ENCODE peak calls at places on chromosomes 13 and 19, in eight cellular contexts. U is heart right ventricle, H is ascending aorta, V is aorta, Z is A549, R is pancreas, O is kidney, E is lung. N is an unnamed sample.

GRCh38 chr13:38602261-38602660 is 84.6 kb upstream of the FREM2 start:
- DNase-seq in U (no peak), H (no peak), V (no peak), Z (no peak), R (no peak), O (no peak), E (no peak), N (no peak)

GRCh38 chr13:40252241-40252640 is 414.2 kb downstream of the FOXO1 start:
- DNase-seq in U (no peak), H (no peak), V (no peak), Z (no peak), R (no peak), O (no peak), E (no peak), N (no peak)

GRCh38 chr19:43751466-43752220 is 3.1 kb downstream of the SMG9 start:
- DNase-seq in U (no peak), H (no peak), V (no peak), Z (no peak), R (no peak), O (no peak), E (no peak), N (no peak)

GRCh38 chr19:44570984-44571684 is 41.7 kb upstream of the CEACAM20 start:
- DNase-seq in U (no peak), H (no peak), V (no peak), Z (peak; percentile 86), R (peak; percentile 56), O (no peak), E (peak; percentile 71), N (peak; percentile 75)

GRCh38 chr13:35826626-35827254 is 304.4 kb downstream of the DCLK1 start:
- DNase-seq in U (no peak), H (no peak), V (no peak), Z (peak; percentile 11), R (no peak), O (no peak), E (no peak), N (no peak)

GRCh38 chr13:43846496-43846895 is 33.0 kb downstream of the CCDC122 start:
- DNase-seq in U (no peak), H (no peak), V (no peak), Z (no peak), R (no peak), O (no peak), E (no peak), N (no peak)

GRCh38 chr13:112844411-112844810 is 124.6 kb upstream of the MCF2L start:
- DNase-seq in U (no peak), H (no peak), V (peak; percentile 69), Z (no peak), R (no peak), O (no peak), E (no peak), N (no peak)

GRCh38 chr13:51726446-51727185 is 77.3 kb downstream of the DHRS12 start:
- DNase-seq in U (no peak), H (no peak), V (no peak), Z (no peak), R (no peak), O (no peak), E (no peak), N (no peak)

GRCh38 chr19:7624810-7625209 is 4.5 kb downstream of the XAB2 start:
- DNase-seq in U (no peak), H (no peak), V (no peak), Z (no peak), R (no peak), O (no peak), E (no peak), N (no peak)

GRCh38 chr19:6249296-6249695 is 30.5 kb downstream of the MLLT1 start:
- DNase-seq in U (no peak), H (no peak), V (peak; percentile 59), Z (no peak), R (no peak), O (peak; percentile 63), E (no peak), N (no peak)

GRCh38 chr13:28819748-28820098 is 416 bp upstream of the MTUS2 start:
- DNase-seq in U (peak; percentile 77), H (no peak), V (peak; percentile 92), Z (peak; percentile 41), R (peak; percentile 38), O (no peak), E (no peak), N (no peak)

GRCh38 chr19:10887616-10888367 is 16.4 kb downstream of the CARM1 start:
- DNase-seq in U (no peak), H (no peak), V (no peak), Z (no peak), R (no peak), O (no peak), E (no peak), N (no peak)

GRCh38 chr13:35793823-35794222 is 317.3 kb upstream of the MAB21L1 start:
- DNase-seq in U (no peak), H (no peak), V (no peak), Z (no peak), R (no peak), O (no peak), E (no peak), N (no peak)

GRCh38 chr19:54492568-54492967 is 10.1 kb upstream of the LAIR2 start:
- DNase-seq in U (no peak), H (no peak), V (no peak), Z (no peak), R (no peak), O (peak; percentile 19), E (no peak), N (no peak)

GRCh38 chr13:31322702-31323101 is 122.9 kb downstream of the B3GLCT start:
- DNase-seq in U (no peak), H (no peak), V (no peak), Z (no peak), R (no peak), O (no peak), E (no peak), N (no peak)

GRCh38 chr19:33486936-33487793 is 34.4 kb downstream of the PEPD start:
- DNase-seq in U (no peak), H (no peak), V (peak; percentile 38), Z (no peak), R (no peak), O (no peak), E (no peak), N (no peak)

GRCh38 chr13:99528547-99528946 is 27.3 kb downstream of the TM9SF2 start:
- DNase-seq in U (no peak), H (no peak), V (no peak), Z (peak; percentile 19), R (no peak), O (no peak), E (no peak), N (no peak)

GRCh38 chr19:6030214-6030507 is 52.2 kb upstream of the RANBP3 start:
- DNase-seq in U (no peak), H (no peak), V (no peak), Z (no peak), R (no peak), O (no peak), E (no peak), N (no peak)

GRCh38 chr19:18205180-18205915 is 1.5 kb upstream of the RAB3A start:
- DNase-seq in U (peak; percentile 83), H (peak; percentile 63), V (peak; percentile 94), Z (no peak), R (peak; percentile 66), O (peak; percentile 95), E (peak; percentile 66), N (peak; percentile 95)

GRCh38 chr19:18203408-18203862 is 407 bp downstream of the RAB3A start:
- DNase-seq in U (peak; percentile 62), H (no peak), V (peak; percentile 85), Z (no peak), R (peak; percentile 55), O (peak; percentile 89), E (no peak), N (peak; percentile 36)

GRCh38 chr19:18204394-18205179 is 745 bp upstream of the RAB3A start:
- DNase-seq in U (peak; percentile 43), H (no peak), V (no peak), Z (no peak), R (no peak), O (no peak), E (peak; percentile 61), N (no peak)

GRCh38 chr19:18203863-18204393 is at the start of gene RAB3A:
- DNase-seq in U (peak; percentile 100), H (peak; percentile 100), V (peak; percentile 100), Z (peak; percentile 100), R (peak; percentile 100), O (peak; percentile 100), E (peak; percentile 99), N (peak; percentile 100)

DNA sequence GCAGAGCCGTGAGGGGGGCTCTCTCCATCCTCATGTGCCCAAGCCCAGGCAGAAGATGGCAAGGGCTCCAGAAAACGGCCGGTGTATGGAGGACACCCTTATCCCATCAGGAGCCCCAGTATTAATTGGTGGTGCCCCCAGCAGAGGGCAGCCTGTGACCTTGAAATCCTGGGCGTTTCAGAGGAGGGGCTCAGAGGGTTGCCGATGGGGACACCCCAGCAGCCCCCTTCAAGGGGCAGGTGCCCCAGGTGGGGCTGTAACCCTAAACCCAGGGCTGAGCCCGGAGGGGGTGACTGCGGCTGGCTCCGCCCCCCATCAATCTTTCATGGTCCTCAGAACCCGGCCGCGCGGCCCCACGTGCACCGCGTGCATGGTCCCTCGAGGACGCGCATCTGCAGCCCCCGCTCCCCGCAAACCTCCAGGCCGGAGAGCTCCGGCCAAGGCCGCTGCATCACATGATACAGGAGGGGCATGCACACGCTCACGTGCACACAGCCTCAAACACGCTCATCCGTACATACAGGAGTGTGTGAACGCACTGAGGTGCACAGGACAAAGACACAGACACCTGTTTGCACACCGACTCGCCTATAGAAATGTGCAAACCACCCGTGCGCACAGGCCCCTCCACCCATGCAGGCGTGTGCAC is 959 bp downstream of the RAB3A start:
- DNase-seq in U (peak; percentile 42), H (no peak), V (peak; percentile 82), Z (no peak), R (no peak), O (peak; percentile 86), E (no peak), N (no peak)
- H3K27ac ChIP-seq in U (no peak overlapping the region), H (no peak overlapping the region), V (no peak overlapping the region), Z (no peak overlapping the region), R (no peak overlapping the region), O (peak overlapping the region; percentile 82), E (no peak overlapping the region), N (no peak overlapping the region)

GRCh38 chr19:2051771-2052704 is 994 bp upstream of the MKNK2 start:
- DNase-seq in U (peak; percentile 75), H (no peak), V (no peak), Z (no peak), R (peak; percentile 63), O (peak; percentile 87), E (no peak), N (no peak)
- H3K4me1 ChIP-seq in U (peaks cover 59% of the 10 kb centered on the region), H (peaks cover 51% of the 10 kb centered on the region), V (peaks cover 4% of the 10 kb centered on the region), Z (peaks cover 59% of the 10 kb centered on the region), R (peaks cover 35% of the 10 kb centered on the region), O (peaks cover 51% of the 10 kb centered on the region), E (peaks cover 50% of the 10 kb centered on the region), N (peaks cover 10% of the 10 kb centered on the region)

GRCh38 chr19:49857834-49858590 is 7.1 kb downstream of the PTOV1 start:
- DNase-seq in U (no peak), H (no peak), V (no peak), Z (no peak), R (no peak), O (no peak), E (no peak), N (no peak)
- H3K27ac ChIP-seq in U (no peak overlapping the region), H (no peak overlapping the region), V (no peak overlapping the region), Z (no peak overlapping the region), R (no peak overlapping the region), O (no peak overlapping the region), E (no peak overlapping the region), N (no peak overlapping the region)

DNA sequence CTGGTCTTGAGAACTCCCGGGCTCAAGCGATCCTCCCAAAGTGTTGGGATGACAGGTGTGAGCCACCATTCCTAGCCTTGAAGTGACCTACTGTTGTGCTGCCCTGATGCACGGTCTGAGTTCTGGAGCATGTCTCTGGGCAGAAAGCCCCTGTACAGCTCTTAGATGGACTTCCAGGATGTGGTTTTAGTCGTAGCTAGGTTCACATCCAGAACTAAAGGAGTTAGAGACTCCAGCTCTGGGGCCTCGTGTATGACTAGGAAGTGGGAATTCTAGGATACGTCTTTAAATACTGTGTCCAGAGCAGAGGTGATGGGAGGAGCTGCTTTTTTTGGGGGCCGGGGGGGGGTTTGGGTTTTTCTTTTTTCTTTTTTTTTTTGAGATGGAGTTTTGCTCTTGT is 12.2 kb downstream of the UPF1 start:
- DNase-seq in U (no peak), H (no peak), V (no peak), Z (no peak), R (no peak), O (no peak), E (no peak), N (no peak)
- H3K4me1 ChIP-seq in U (peaks cover 83% of the 10 kb centered on the region), H (peaks cover 43% of the 10 kb centered on the region), V (no peaks in the 10 kb centered on the region), Z (peaks cover 4% of the 10 kb centered on the region), R (peaks cover 27% of the 10 kb centered on the region), O (peaks cover 59% of the 10 kb centered on the region), E (peaks cover 35% of the 10 kb centered on the region), N (peaks cover 75% of the 10 kb centered on the region)

N was measured in tibial artery.